ENCODE peak calls at places on chromosomes 4 and X, in five cellular contexts. P, T, N, R and L are unnamed samples. For H3K4me1, the result is how much of the 10 kb centered on the place peaks cover.

GRCh38 chr4:89111833-89112563 is 665 bp downstream of the TIGD2 start:
- DNase-seq in T (no peak), R (no peak), N (no peak), P (no peak), L (no peak)

GRCh38 chr4:173124209-173124865 is 44.3 kb upstream of the GALNT7 start:
- DNase-seq in N (no peak), P (no peak), T (no peak), R (no peak), L (no peak)

GRCh38 chr4:174764105-174764729 is 64.8 kb downstream of the GLRA3 start:
- DNase-seq in T (no peak), R (no peak), N (no peak), P (no peak), L (no peak)

GRCh38 chr4:72323227-72323626 is 245.8 kb downstream of the ADAMTS3 start:
- DNase-seq in P (no peak), T (no peak), R (no peak), N (no peak), L (no peak)

GRCh38 chr4:19329631-19330030 is 922.1 kb upstream of the SLIT2 start:
- DNase-seq in R (no peak), P (no peak), N (no peak), T (no peak), L (no peak)

GRCh38 chrX:20523626-20524312 is 257.1 kb upstream of the RPS6KA3 start:
- DNase-seq in R (no peak), P (no peak), T (no peak), N (no peak), L (no peak)

GRCh38 chr4:175412744-175413143 is 399.3 kb downstream of the GPM6A start:
- DNase-seq in N (no peak), T (no peak), P (no peak), R (no peak), L (no peak)

GRCh38 chr4:184364100-184364921 is 110.0 kb downstream of the IRF2 start:
- DNase-seq in P (peak), R (no peak), N (no peak), T (no peak), L (no peak)

GRCh38 chr4:16225139-16225538 is 1.1 kb downstream of the TAPT1 start:
- DNase-seq in R (no peak), N (no peak), T (no peak), P (no peak), L (no peak)

GRCh38 chr4:7433376-7434140 is 1.2 kb downstream of the PSAPL1 start:
- DNase-seq in T (no peak), R (no peak), N (no peak), P (no peak), L (no peak)

GRCh38 chr4:168708108-168708507 is 211.3 kb downstream of the PALLD start:
- DNase-seq in N (no peak), R (no peak), P (no peak), T (no peak), L (no peak)

GRCh38 chr4:73653695-73654106 is 33.5 kb upstream of the RASSF6 start:
- DNase-seq in R (no peak), P (no peak), N (no peak), T (no peak), L (no peak)

GRCh38 chr4:149896428-149896827 is 80.8 kb upstream of the IQCM start:
- DNase-seq in N (peak), P (peak), R (no peak), T (no peak), L (peak)

GRCh38 chr4:4338632-4339031 is 48.3 kb upstream of the NSG1 start:
- DNase-seq in P (no peak), N (no peak), R (no peak), T (no peak), L (no peak)

GRCh38 chr4:128854433-128854832 is 44.9 kb downstream of the JADE1 start:
- DNase-seq in R (no peak), P (no peak), T (no peak), N (no peak), L (no peak)

GRCh38 chr4:128848461-128848860 is 39.0 kb downstream of the JADE1 start:
- DNase-seq in N (no peak), T (no peak), P (peak), R (no peak), L (no peak)

GRCh38 chr4:128847074-128847724 is 37.7 kb downstream of the JADE1 start:
- DNase-seq in N (no peak), P (peak), R (no peak), T (no peak), L (no peak)

GRCh38 chr4:128853741-128854140 is 44.2 kb downstream of the JADE1 start:
- DNase-seq in P (no peak), N (no peak), T (no peak), R (no peak), L (no peak)

DNA sequence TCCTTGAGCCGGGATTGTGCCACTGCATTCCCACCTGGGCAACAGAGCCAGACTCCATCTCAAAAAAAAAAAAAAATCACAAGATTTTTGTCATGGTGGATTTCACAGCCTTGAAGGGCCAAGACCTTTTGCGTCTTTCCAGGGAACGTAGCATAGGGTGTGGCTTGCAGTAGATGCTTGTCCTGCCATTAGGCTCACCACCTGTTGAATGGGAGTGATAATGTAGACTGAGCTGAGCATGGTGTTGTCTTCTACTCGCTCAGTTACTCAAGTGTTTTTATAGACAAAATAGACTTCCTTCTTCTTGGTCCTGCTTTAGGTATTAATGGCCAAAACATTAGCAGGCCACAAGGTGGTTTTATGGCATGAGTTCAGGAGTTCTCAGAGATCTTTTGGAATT is 40.8 kb downstream of the JADE1 start:
- DNase-seq in T (no peak), P (peak), R (no peak), N (no peak), L (no peak)
- H3K27ac ChIP-seq in T (no peak), P (no peak), R (no peak), N (no peak), L (no peak)

DNA sequence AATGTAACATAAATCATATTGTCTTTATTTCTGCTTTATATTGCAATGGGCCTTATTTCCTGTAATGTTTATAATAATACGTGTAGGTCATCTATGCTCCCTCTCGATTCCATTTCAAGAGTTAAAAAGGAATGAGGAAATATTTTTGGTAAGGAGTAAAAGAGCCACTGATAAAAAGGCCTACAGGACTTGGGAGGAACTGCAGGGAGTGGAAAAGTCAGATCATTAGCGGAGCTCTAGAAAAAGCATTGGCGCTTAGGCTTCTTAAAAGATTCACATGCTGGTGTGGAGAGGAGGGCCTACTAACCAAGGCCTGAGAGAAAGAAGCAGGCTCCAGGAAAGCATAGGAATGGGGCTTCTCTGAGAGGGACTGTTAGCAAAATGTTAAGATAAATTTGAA is 82.9 kb upstream of the PNPLA4 start:
- DNase-seq in R (no peak), T (no peak), P (no peak), N (no peak), L (no peak)
- TF ChIP-seq CTCF in R (no peak), T (no peak), P (peak), N (no peak), L (no peak)

DNA sequence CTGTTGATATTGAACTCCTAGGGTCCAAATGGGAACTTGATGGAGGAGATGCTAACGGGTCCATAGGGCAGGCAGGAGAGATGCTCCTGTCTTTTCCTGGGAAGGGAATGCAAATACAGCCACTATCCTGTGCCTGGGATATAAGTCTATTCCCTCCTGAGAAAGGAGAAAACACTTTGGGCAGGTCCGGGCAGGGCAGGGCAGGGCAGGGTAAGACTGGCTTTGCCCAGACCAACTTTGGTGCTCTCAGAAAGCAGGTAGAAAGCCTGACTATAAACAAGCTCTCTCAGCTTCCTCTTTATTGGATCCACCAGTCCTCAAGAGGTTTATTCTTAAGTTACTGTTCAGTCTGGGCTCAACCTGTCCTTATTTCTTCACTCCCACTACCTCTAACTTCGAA is 232.3 kb downstream of the PTTG2 start:
- DNase-seq in P (no peak), R (no peak), N (no peak), T (no peak), L (no peak)
- H3K4me1 ChIP-seq in P (under half), R (under half), N (under half), T (under half), L (under half)

DNA sequence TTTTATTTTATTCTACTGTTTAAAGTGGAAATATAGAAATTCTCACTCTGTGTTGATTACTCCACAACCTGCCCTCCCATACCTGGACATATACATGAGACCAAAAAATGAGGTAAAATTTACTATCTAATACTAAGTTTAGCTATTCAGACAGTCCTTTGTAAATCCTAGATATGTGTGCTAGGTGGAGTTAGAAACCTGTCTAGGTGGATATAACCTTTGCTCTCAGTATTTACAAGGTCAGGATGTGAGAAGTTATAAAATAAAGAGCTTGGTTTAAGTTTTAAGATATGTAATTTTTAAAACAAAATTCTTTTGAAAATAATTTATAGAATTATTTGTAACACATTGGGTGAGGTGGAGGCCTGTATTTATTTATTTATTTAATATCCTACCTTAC is 221.5 kb downstream of the PCDH7 start:
- DNase-seq in N (no peak), P (no peak), T (no peak), R (no peak), L (no peak)
- H3K27ac ChIP-seq in N (no peak), P (no peak), T (no peak), R (no peak), L (no peak)

DNA sequence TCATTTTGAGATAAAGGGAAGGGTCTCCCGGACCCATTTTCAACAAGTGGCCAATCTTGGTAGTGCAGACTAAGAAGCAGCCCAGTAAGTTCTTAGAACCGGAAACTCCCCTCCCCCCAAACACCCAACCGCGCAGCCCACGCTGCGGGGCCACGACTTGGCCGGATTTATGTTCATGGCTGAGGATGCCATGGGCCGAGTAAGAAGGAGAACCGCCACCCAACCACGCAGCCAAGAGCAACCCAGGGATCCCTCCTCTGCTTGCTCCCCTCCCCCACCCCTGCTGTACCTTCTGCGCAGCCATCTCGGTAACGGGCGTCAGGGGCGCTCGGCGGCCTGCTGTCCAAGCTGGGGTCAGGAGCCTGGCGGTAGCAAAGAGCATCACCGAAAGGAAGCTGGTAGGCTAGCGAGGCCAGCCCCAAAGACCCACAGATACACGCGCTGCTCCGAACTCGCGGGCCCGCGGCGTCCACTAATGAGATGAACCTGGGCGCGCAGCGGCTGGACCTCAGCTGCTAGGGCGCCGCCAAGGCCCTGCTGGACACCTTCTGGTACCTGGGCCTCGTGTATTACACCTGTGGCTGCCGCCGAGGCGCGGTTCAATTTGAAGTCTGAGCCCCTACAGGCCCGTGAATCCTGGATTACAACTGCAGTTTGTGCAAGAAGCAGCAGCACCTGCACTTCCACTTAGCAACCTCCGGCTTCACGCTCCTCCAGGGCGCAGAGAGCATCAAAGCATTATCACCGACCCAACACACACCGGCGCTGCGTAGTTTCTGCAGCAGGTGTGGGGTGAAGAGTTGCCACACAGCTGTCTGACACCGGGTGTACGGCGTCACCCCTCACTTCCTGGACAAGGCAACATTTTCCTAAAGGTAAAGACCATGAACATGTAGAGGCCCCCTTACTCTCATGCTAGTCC is 63.4 kb downstream of the NUDT10 start:
- DNase-seq in R (peak), T (no peak), P (peak), N (peak), L (no peak)
- TF ChIP-seq CTCF in R (no peak), T (peak), P (peak), N (peak), L (peak)

GRCh38 chr4:153452661-153453378 is 13.3 kb upstream of the TMEM131L start:
- DNase-seq in N (no peak), T (no peak), P (no peak), R (no peak), L (no peak)
- H3K4me1 ChIP-seq in N (under half), T (under half), P (under half), R (under half), L (under half)

GRCh38 chrX:3124041-3124440 is 82.8 kb downstream of the ARSF start:
- DNase-seq in R (no peak), T (no peak), N (no peak), P (no peak), L (no peak)
- H3K27ac ChIP-seq in R (no peak), T (no peak), N (no peak), P (no peak), L (no peak)